ENCODE peak calls at places on chromosomes 7 and 10, in nine cellular contexts. One of them, this sample, is unnamed. For H3K4me1, the result is how much of the 10 kb centered on the place peaks cover.

GRCh38 chr7:45183711-45184210 is 26.2 kb downstream of the RAMP3 start:
- DNase-seq in A549: no peak
- DNase-seq in naive thymus-derived CD4-positive, alpha-beta T cell: no peak
- DNase-seq in PC-3: no peak
- DNase-seq in GM23338: no peak
- DNase-seq in pancreas: no peak
- DNase-seq in ascending aorta: peak
- DNase-seq in GM23248: no peak
- DNase-seq in IMR-90: no peak
- DNase-seq in this sample: peak

GRCh38 chr10:62182595-62182994 is 86.0 kb downstream of the RTKN2 start:
- DNase-seq in A549: no peak
- DNase-seq in naive thymus-derived CD4-positive, alpha-beta T cell: no peak
- DNase-seq in PC-3: no peak
- DNase-seq in GM23338: no peak
- DNase-seq in pancreas: no peak
- DNase-seq in ascending aorta: no peak
- DNase-seq in GM23248: no peak
- DNase-seq in IMR-90: no peak
- DNase-seq in this sample: no peak

GRCh38 chr7:68892211-68892610 is 706.1 kb upstream of the AUTS2 start:
- DNase-seq in A549: peak
- DNase-seq in naive thymus-derived CD4-positive, alpha-beta T cell: no peak
- DNase-seq in PC-3: no peak
- DNase-seq in GM23338: no peak
- DNase-seq in pancreas: no peak
- DNase-seq in ascending aorta: no peak
- DNase-seq in GM23248: peak
- DNase-seq in IMR-90: no peak
- DNase-seq in this sample: no peak

GRCh38 chr7:39317107-39317506 is 249.1 kb upstream of the YAE1 start:
- DNase-seq in A549: no peak
- DNase-seq in naive thymus-derived CD4-positive, alpha-beta T cell: no peak
- DNase-seq in PC-3: no peak
- DNase-seq in GM23338: peak
- DNase-seq in pancreas: no peak
- DNase-seq in ascending aorta: no peak
- DNase-seq in GM23248: no peak
- DNase-seq in IMR-90: no peak
- DNase-seq in this sample: no peak

GRCh38 chr7:21771906-21772610 is 173.6 kb downstream of the CDCA7L start:
- DNase-seq in A549: no peak
- DNase-seq in naive thymus-derived CD4-positive, alpha-beta T cell: no peak
- DNase-seq in PC-3: no peak
- DNase-seq in GM23338: peak
- DNase-seq in pancreas: no peak
- DNase-seq in ascending aorta: no peak
- DNase-seq in GM23248: peak
- DNase-seq in IMR-90: no peak
- DNase-seq in this sample: no peak

GRCh38 chr10:13338337-13339128 is 9.6 kb downstream of the SEPHS1 start:
- DNase-seq in A549: no peak
- DNase-seq in naive thymus-derived CD4-positive, alpha-beta T cell: no peak
- DNase-seq in PC-3: no peak
- DNase-seq in GM23338: no peak
- DNase-seq in pancreas: no peak
- DNase-seq in ascending aorta: no peak
- DNase-seq in GM23248: peak
- DNase-seq in IMR-90: peak
- DNase-seq in this sample: no peak

GRCh38 chr7:95478139-95479037 is 7.4 kb upstream of the ASB4 start:
- DNase-seq in A549: peak
- DNase-seq in naive thymus-derived CD4-positive, alpha-beta T cell: no peak
- DNase-seq in PC-3: no peak
- DNase-seq in GM23338: peak
- DNase-seq in pancreas: no peak
- DNase-seq in ascending aorta: no peak
- DNase-seq in GM23248: peak
- DNase-seq in IMR-90: peak
- DNase-seq in this sample: no peak

GRCh38 chr10:11303671-11304170 is 286.0 kb downstream of the CELF2 start:
- DNase-seq in A549: no peak
- DNase-seq in naive thymus-derived CD4-positive, alpha-beta T cell: no peak
- DNase-seq in PC-3: no peak
- DNase-seq in GM23338: no peak
- DNase-seq in pancreas: no peak
- DNase-seq in ascending aorta: no peak
- DNase-seq in GM23248: no peak
- DNase-seq in IMR-90: no peak
- DNase-seq in this sample: no peak

GRCh38 chr10:44696496-44696895 is 214.6 kb upstream of the TMEM72 start:
- DNase-seq in A549: no peak
- DNase-seq in naive thymus-derived CD4-positive, alpha-beta T cell: no peak
- DNase-seq in PC-3: no peak
- DNase-seq in GM23338: no peak
- DNase-seq in pancreas: no peak
- DNase-seq in ascending aorta: no peak
- DNase-seq in GM23248: peak
- DNase-seq in IMR-90: peak
- DNase-seq in this sample: no peak

GRCh38 chr7:157670490-157671357 is 333.9 kb downstream of the DNAJB6 start:
- DNase-seq in A549: no peak
- DNase-seq in naive thymus-derived CD4-positive, alpha-beta T cell: no peak
- DNase-seq in PC-3: peak
- DNase-seq in GM23338: no peak
- DNase-seq in pancreas: peak
- DNase-seq in ascending aorta: no peak
- DNase-seq in GM23248: no peak
- DNase-seq in IMR-90: no peak
- DNase-seq in this sample: peak

GRCh38 chr10:112151640-112152039 is 31.9 kb downstream of the GPAM start:
- DNase-seq in A549: no peak
- DNase-seq in naive thymus-derived CD4-positive, alpha-beta T cell: no peak
- DNase-seq in PC-3: no peak
- DNase-seq in GM23338: no peak
- DNase-seq in pancreas: no peak
- DNase-seq in ascending aorta: no peak
- DNase-seq in GM23248: peak
- DNase-seq in IMR-90: peak
- DNase-seq in this sample: no peak

GRCh38 chr10:14162626-14163344 is 167.9 kb downstream of the FRMD4A start:
- DNase-seq in A549: no peak
- DNase-seq in naive thymus-derived CD4-positive, alpha-beta T cell: no peak
- DNase-seq in PC-3: no peak
- DNase-seq in GM23338: no peak
- DNase-seq in pancreas: no peak
- DNase-seq in ascending aorta: no peak
- DNase-seq in GM23248: no peak
- DNase-seq in IMR-90: no peak
- DNase-seq in this sample: no peak

GRCh38 chr10:37856881-37857286 is 526 bp downstream of the ZNF248 start:
- DNase-seq in A549: no peak
- DNase-seq in naive thymus-derived CD4-positive, alpha-beta T cell: no peak
- DNase-seq in PC-3: peak
- DNase-seq in GM23338: peak
- DNase-seq in pancreas: peak
- DNase-seq in ascending aorta: no peak
- DNase-seq in GM23248: no peak
- DNase-seq in IMR-90: no peak
- DNase-seq in this sample: peak

GRCh38 chr7:143882611-143883078 is 19.3 kb downstream of the TCAF1 start:
- DNase-seq in A549: no peak
- DNase-seq in naive thymus-derived CD4-positive, alpha-beta T cell: no peak
- DNase-seq in PC-3: no peak
- DNase-seq in GM23338: peak
- DNase-seq in pancreas: peak
- DNase-seq in ascending aorta: no peak
- DNase-seq in GM23248: peak
- DNase-seq in IMR-90: peak
- DNase-seq in this sample: peak

DNA sequence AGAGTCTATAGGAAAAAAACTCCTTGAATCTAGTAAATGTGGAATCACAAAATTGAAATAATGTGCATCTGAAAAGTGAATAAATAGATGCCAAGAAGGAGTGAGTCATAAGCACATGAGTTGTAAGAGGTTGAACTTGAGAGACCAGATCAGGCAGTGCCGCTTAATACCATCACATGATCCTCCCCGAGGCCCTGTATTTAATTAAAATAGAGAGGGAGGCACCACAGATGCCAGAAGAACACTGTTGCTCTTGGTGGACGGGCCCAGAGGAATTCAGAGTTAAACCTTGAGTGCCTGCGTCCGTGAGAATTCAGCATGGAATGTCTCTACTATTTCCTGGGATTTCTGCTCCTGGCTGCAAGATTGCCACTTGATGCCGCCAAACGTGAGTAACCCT is at the start of gene GPNMB:
- DNase-seq in A549: no peak
- DNase-seq in naive thymus-derived CD4-positive, alpha-beta T cell: no peak
- DNase-seq in PC-3: peak
- DNase-seq in GM23338: peak
- DNase-seq in pancreas: no peak
- DNase-seq in ascending aorta: peak
- DNase-seq in GM23248: peak
- DNase-seq in IMR-90: peak
- DNase-seq in this sample: peak
- H3K4me1 ChIP-seq in A549: under half
- H3K4me1 ChIP-seq in naive thymus-derived CD4-positive, alpha-beta T cell: under half
- H3K4me1 ChIP-seq in PC-3: under half
- H3K4me1 ChIP-seq in GM23338: under half
- H3K4me1 ChIP-seq in pancreas: under half
- H3K4me1 ChIP-seq in ascending aorta: under half
- H3K4me1 ChIP-seq in GM23248: under half
- H3K4me1 ChIP-seq in IMR-90: under half
- H3K4me1 ChIP-seq in this sample: half or more

GRCh38 chr10:43401627-43402026 is 7.4 kb downstream of the HNRNPF start:
- DNase-seq in A549: no peak
- DNase-seq in naive thymus-derived CD4-positive, alpha-beta T cell: no peak
- DNase-seq in PC-3: no peak
- DNase-seq in GM23338: peak
- DNase-seq in pancreas: no peak
- DNase-seq in ascending aorta: peak
- DNase-seq in GM23248: no peak
- DNase-seq in IMR-90: no peak
- DNase-seq in this sample: no peak
- H3K4me1 ChIP-seq in A549: half or more
- H3K4me1 ChIP-seq in naive thymus-derived CD4-positive, alpha-beta T cell: half or more
- H3K4me1 ChIP-seq in PC-3: half or more
- H3K4me1 ChIP-seq in GM23338: half or more
- H3K4me1 ChIP-seq in pancreas: half or more
- H3K4me1 ChIP-seq in ascending aorta: half or more
- H3K4me1 ChIP-seq in GM23248: half or more
- H3K4me1 ChIP-seq in IMR-90: under half
- H3K4me1 ChIP-seq in this sample: half or more

GRCh38 chr7:2761131-2761624 is 73.2 kb downstream of the AMZ1 start:
- DNase-seq in A549: no peak
- DNase-seq in naive thymus-derived CD4-positive, alpha-beta T cell: no peak
- DNase-seq in PC-3: no peak
- DNase-seq in GM23338: no peak
- DNase-seq in pancreas: no peak
- DNase-seq in ascending aorta: no peak
- DNase-seq in GM23248: peak
- DNase-seq in IMR-90: no peak
- DNase-seq in this sample: no peak

GRCh38 chr7:2758673-2759603 is 70.9 kb downstream of the AMZ1 start:
- DNase-seq in A549: no peak
- DNase-seq in naive thymus-derived CD4-positive, alpha-beta T cell: no peak
- DNase-seq in PC-3: no peak
- DNase-seq in GM23338: no peak
- DNase-seq in pancreas: no peak
- DNase-seq in ascending aorta: no peak
- DNase-seq in GM23248: no peak
- DNase-seq in IMR-90: no peak
- DNase-seq in this sample: no peak

GRCh38 chr7:2760098-2760889 is 72.3 kb downstream of the AMZ1 start:
- DNase-seq in A549: peak
- DNase-seq in naive thymus-derived CD4-positive, alpha-beta T cell: no peak
- DNase-seq in PC-3: peak
- DNase-seq in GM23338: peak
- DNase-seq in pancreas: no peak
- DNase-seq in ascending aorta: peak
- DNase-seq in GM23248: peak
- DNase-seq in IMR-90: peak
- DNase-seq in this sample: no peak

GRCh38 chr7:2757904-2758672 is 70.1 kb downstream of the AMZ1 start:
- DNase-seq in A549: peak
- DNase-seq in naive thymus-derived CD4-positive, alpha-beta T cell: no peak
- DNase-seq in PC-3: peak
- DNase-seq in GM23338: no peak
- DNase-seq in pancreas: no peak
- DNase-seq in ascending aorta: peak
- DNase-seq in GM23248: peak
- DNase-seq in IMR-90: peak
- DNase-seq in this sample: no peak

GRCh38 chr7:2759736-2760097 is 71.7 kb downstream of the AMZ1 start:
- DNase-seq in A549: no peak
- DNase-seq in naive thymus-derived CD4-positive, alpha-beta T cell: no peak
- DNase-seq in PC-3: no peak
- DNase-seq in GM23338: no peak
- DNase-seq in pancreas: no peak
- DNase-seq in ascending aorta: no peak
- DNase-seq in GM23248: no peak
- DNase-seq in IMR-90: no peak
- DNase-seq in this sample: no peak
- H3K4me1 ChIP-seq in A549: under half
- H3K4me1 ChIP-seq in naive thymus-derived CD4-positive, alpha-beta T cell: under half
- H3K4me1 ChIP-seq in PC-3: under half
- H3K4me1 ChIP-seq in GM23338: under half
- H3K4me1 ChIP-seq in pancreas: under half
- H3K4me1 ChIP-seq in ascending aorta: under half
- H3K4me1 ChIP-seq in GM23248: half or more
- H3K4me1 ChIP-seq in IMR-90: under half
- H3K4me1 ChIP-seq in this sample: half or more

DNA sequence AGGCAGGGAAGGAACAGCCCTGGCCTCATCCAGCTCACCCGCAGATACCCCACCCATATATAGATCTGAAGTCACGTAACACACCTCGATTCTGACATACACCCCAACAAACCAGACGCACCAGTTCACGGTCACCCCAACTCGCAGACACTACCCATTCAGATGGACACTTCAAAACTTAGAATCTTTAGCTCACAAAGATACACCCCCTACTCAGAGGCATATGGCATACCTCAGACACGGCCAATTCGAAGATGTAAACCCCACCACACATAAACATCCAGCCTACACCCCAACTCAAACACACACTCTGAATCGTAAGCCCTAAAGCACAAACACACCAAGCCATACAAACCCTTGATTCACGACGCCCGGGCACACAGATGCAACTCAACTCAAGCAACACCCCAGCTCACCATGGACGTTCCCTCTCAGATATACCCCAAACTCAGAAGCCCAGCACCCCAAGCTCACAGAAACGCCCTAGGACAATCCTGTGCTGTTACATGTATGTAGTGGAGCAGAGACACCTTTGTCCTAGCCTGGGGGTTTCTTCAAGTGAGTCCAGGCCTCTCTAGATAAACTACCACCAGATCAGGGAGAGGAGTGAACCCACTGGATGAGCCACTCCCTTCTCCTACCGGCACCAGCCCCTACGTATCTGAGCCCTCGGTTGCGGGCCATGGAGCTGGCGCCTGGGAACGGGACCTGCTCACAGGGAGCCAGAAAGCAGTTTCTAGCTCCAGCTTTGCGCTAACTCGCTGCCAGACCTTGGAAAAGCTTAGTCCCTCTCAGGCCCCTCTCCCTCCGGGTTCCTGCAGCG is 8.8 kb downstream of the PSD start:
- DNase-seq in A549: no peak
- DNase-seq in naive thymus-derived CD4-positive, alpha-beta T cell: no peak
- DNase-seq in PC-3: no peak
- DNase-seq in GM23338: peak
- DNase-seq in pancreas: no peak
- DNase-seq in ascending aorta: no peak
- DNase-seq in GM23248: peak
- DNase-seq in IMR-90: no peak
- DNase-seq in this sample: no peak
- H3K4me1 ChIP-seq in A549: under half
- H3K4me1 ChIP-seq in naive thymus-derived CD4-positive, alpha-beta T cell: under half
- H3K4me1 ChIP-seq in PC-3: under half
- H3K4me1 ChIP-seq in GM23338: under half
- H3K4me1 ChIP-seq in pancreas: under half
- H3K4me1 ChIP-seq in ascending aorta: under half
- H3K4me1 ChIP-seq in GM23248: under half
- H3K4me1 ChIP-seq in IMR-90: under half
- H3K4me1 ChIP-seq in this sample: under half